ENCODE peak calls at places on chromosomes 13 and 19, in seven cellular contexts. X is dermis blood vessel endothelial cell; U is AG04450; J is activated naive CD4-positive, alpha-beta T cell treated with anti-CD3 and anti-CD28 coated beads, Interleukin-2, amount 50 U/mL, for 72 hours; Y is ELF-1; S is GM10248; Q is ureter. G is an unnamed sample.
A peak's percentile ranks its signal among the peaks of the same experiment; 100 is the strongest.

GRCh38 chr13:99386911-99387788 is 80.0 kb upstream of the GPR183 start:
- DNase-seq in X (peak; percentile 70), U (no peak), J (peak; percentile 81), Y (peak; percentile 85), S (peak; percentile 84), Q (no peak), G (peak; percentile 22)

GRCh38 chr19:35557539-35558399 is 5.7 kb downstream of the ATP4A start:
- DNase-seq in X (peak; percentile 52), U (no peak), J (no peak), Y (peak; percentile 94), S (peak; percentile 72), Q (no peak), G (peak; percentile 80)

GRCh38 chr13:54709546-54709945 is 1680.9 kb downstream of the OLFM4 start:
- DNase-seq in X (no peak), U (no peak), J (no peak), Y (no peak), S (no peak), Q (no peak), G (no peak)

GRCh38 chr19:29525901-29526729 is at the start of gene VSTM2B:
- DNase-seq in X (no peak), U (no peak), J (no peak), Y (peak; percentile 9), S (no peak), Q (no peak), G (no peak)

GRCh38 chr19:8592231-8593009 is 15.2 kb upstream of the MYO1F start:
- DNase-seq in X (peak; percentile 89), U (peak; percentile 90), J (peak; percentile 90), Y (peak; percentile 99), S (peak; percentile 26), Q (peak; percentile 96), G (no peak)

GRCh38 chr19:11405846-11406643 is 13.1 kb downstream of the RGL3 start:
- DNase-seq in X (peak; percentile 47), U (no peak), J (no peak), Y (peak; percentile 60), S (no peak), Q (no peak), G (no peak)

GRCh38 chr13:80742027-80742426 is 401.1 kb upstream of the SPRY2 start:
- DNase-seq in X (peak; percentile 42), U (no peak), J (no peak), Y (no peak), S (no peak), Q (no peak), G (peak; percentile 41)

GRCh38 chr19:2607712-2608601 is 94.5 kb downstream of the GNG7 start:
- DNase-seq in X (no peak), U (no peak), J (peak; percentile 93), Y (no peak), S (peak; percentile 71), Q (no peak), G (no peak)

GRCh38 chr13:24893863-24894262 is 129.9 kb downstream of the RNF17 start:
- DNase-seq in X (no peak), U (no peak), J (no peak), Y (no peak), S (no peak), Q (no peak), G (no peak)

GRCh38 chr19:34482380-34483250 is 1.1 kb downstream of the WTIP start:
- DNase-seq in X (peak; percentile 58), U (no peak), J (no peak), Y (peak; percentile 39), S (no peak), Q (no peak), G (peak; percentile 20)

GRCh38 chr19:19528721-19529490 is at the start of gene YJEFN3:
- DNase-seq in X (peak; percentile 55), U (no peak), J (no peak), Y (peak; percentile 75), S (no peak), Q (no peak), G (no peak)

GRCh38 chr13:94550030-94550738 is 45.8 kb downstream of the TGDS start:
- DNase-seq in X (no peak), U (peak; percentile 7), J (no peak), Y (no peak), S (no peak), Q (peak; percentile 56), G (peak; percentile 68)